ENCODE peak calls at places on chromosomes 11 and 22, in eight cellular contexts. B is T-helper 17 cell, I is GM12891, N is SW480, X is astrocyte, J is heart right ventricle, Y is GM12878, F is mesenteric fat pad. V is an unnamed sample.

GRCh38 chr22:49948958-49949913 is 11.3 kb upstream of the PIM3 start:
- DNase-seq in B (no peak), I (no peak), N (peak), X (no peak), J (no peak), Y (no peak), F (no peak), V (no peak)

GRCh38 chr22:43155789-43156188 is 4.4 kb downstream of the TSPO start:
- DNase-seq in B (no peak), I (no peak), N (no peak), X (no peak), J (no peak), Y (no peak), F (no peak), V (no peak)

GRCh38 chr22:17744430-17744829 is 29.8 kb downstream of the BID start:
- DNase-seq in B (no peak), I (no peak), N (no peak), X (no peak), J (no peak), Y (no peak), F (no peak), V (no peak)

GRCh38 chr11:32323814-32324130 is 111.6 kb downstream of the WT1 start:
- DNase-seq in B (no peak), I (no peak), N (no peak), X (no peak), J (no peak), Y (no peak), F (no peak), V (no peak)

GRCh38 chr11:125075900-125076317 is 12.8 kb downstream of the SLC37A2 start:
- DNase-seq in B (no peak), I (no peak), N (no peak), X (peak), J (no peak), Y (no peak), F (no peak), V (no peak)

GRCh38 chr11:113378013-113378412 is 9.6 kb upstream of the ANKK1 start:
- DNase-seq in B (no peak), I (no peak), N (no peak), X (no peak), J (no peak), Y (no peak), F (no peak), V (no peak)

GRCh38 chr22:42343551-42344081 is 73.2 kb upstream of the TCF20 start:
- DNase-seq in B (peak), I (peak), N (no peak), X (no peak), J (no peak), Y (no peak), F (no peak), V (no peak)

GRCh38 chr11:72012897-72013721 is 14.4 kb downstream of the IL18BP start:
- DNase-seq in B (no peak), I (no peak), N (no peak), X (peak), J (peak), Y (no peak), F (no peak), V (peak)

GRCh38 chr11:32259641-32260081 is 168.8 kb downstream of the RCN1 start:
- DNase-seq in B (no peak), I (peak), N (no peak), X (peak), J (peak), Y (peak), F (no peak), V (no peak)

GRCh38 chr11:14899087-14899363 is 7.0 kb upstream of the CYP2R1 start:
- DNase-seq in B (no peak), I (no peak), N (no peak), X (no peak), J (no peak), Y (no peak), F (no peak), V (no peak)

GRCh38 chr11:122681731-122682130 is 26.2 kb downstream of the UBASH3B start:
- DNase-seq in B (no peak), I (no peak), N (no peak), X (no peak), J (no peak), Y (no peak), F (no peak), V (no peak)

GRCh38 chr11:128422576-128423370 is 164.6 kb downstream of the ETS1 start:
- DNase-seq in B (peak), I (no peak), N (peak), X (no peak), J (peak), Y (no peak), F (no peak), V (no peak)

GRCh38 chr11:75597636-75598035 is 35.6 kb downstream of the SERPINH1 start:
- DNase-seq in B (no peak), I (peak), N (peak), X (no peak), J (no peak), Y (no peak), F (no peak), V (no peak)

GRCh38 chr11:93906486-93906885 is 56.1 kb upstream of the VSTM5 start:
- DNase-seq in B (no peak), I (no peak), N (no peak), X (peak), J (no peak), Y (no peak), F (no peak), V (no peak)

GRCh38 chr22:36052505-36052941 is 23.9 kb upstream of the RBFOX2 start:
- DNase-seq in B (no peak), I (no peak), N (peak), X (peak), J (no peak), Y (no peak), F (no peak), V (no peak)

GRCh38 chr11:33703771-33704170 is 3.1 kb upstream of the C11orf91 start:
- DNase-seq in B (no peak), I (no peak), N (no peak), X (peak), J (no peak), Y (no peak), F (no peak), V (no peak)

GRCh38 chr11:7154881-7155344 is 66.1 kb downstream of the RBMXL2 start:
- DNase-seq in B (no peak), I (no peak), N (no peak), X (no peak), J (peak), Y (no peak), F (no peak), V (no peak)

GRCh38 chr22:30968015-30968923 is at the start of gene MORC2:
- DNase-seq in B (no peak), I (peak), N (no peak), X (peak), J (peak), Y (no peak), F (no peak), V (no peak)

GRCh38 chr11:120562806-120563425 is 51.4 kb downstream of the GRIK4 start:
- DNase-seq in B (no peak), I (no peak), N (no peak), X (no peak), J (peak), Y (no peak), F (no peak), V (no peak)

GRCh38 chr11:110367571-110367970 is 62.2 kb upstream of the FDX1 start:
- DNase-seq in B (no peak), I (no peak), N (peak), X (no peak), J (no peak), Y (no peak), F (no peak), V (no peak)

GRCh38 chr11:18192988-18193387 is 20.4 kb downstream of the MRGPRX4 start:
- DNase-seq in B (no peak), I (no peak), N (no peak), X (no peak), J (no peak), Y (peak), F (no peak), V (no peak)

GRCh38 chr11:112229746-112230433 is 3.7 kb downstream of the PTS start:
- DNase-seq in B (no peak), I (no peak), N (no peak), X (peak), J (no peak), Y (no peak), F (no peak), V (no peak)

V was measured in cardiac septum.